ENCODE peak calls at places on chromosomes 4 and X, in seven cellular contexts. B is fibroblast of mammary gland; Q is GM10248; F is LoVo; J is GM12878; Z is aorta; S is stimulated activated CD4-positive, alpha-beta T cell treated with anti-CD3 and anti-CD28 coated beads, Interleukin-15, amount 100 ng/mL, for 24 hours. A is an unnamed sample.
A peak's percentile ranks its signal among the peaks of the same experiment; 100 is the strongest.

GRCh38 chr4:88166608-88167007 is 8.2 kb upstream of the ABCG2 start:
- DNase-seq in B (peak; percentile 30), J (no peak), Q (no peak), Z (no peak), S (no peak), F (no peak), A (no peak)

GRCh38 chr4:112276113-112276512 is 9.6 kb downstream of the TIFA start:
- DNase-seq in F (no peak), J (no peak), Z (no peak), B (no peak), Q (no peak), S (no peak), A (no peak)

GRCh38 chr4:76562161-76562560 is 127.1 kb downstream of the SHROOM3 start:
- DNase-seq in S (no peak), F (no peak), J (no peak), B (peak; percentile 69), Z (no peak), Q (no peak), A (no peak)

GRCh38 chr4:184238072-184238743 is 20.5 kb upstream of the ENPP6 start:
- DNase-seq in F (no peak), Q (no peak), Z (no peak), S (no peak), B (no peak), J (no peak), A (no peak)

GRCh38 chr4:180150818-180151217 is 2092.4 kb upstream of the TENM3 start:
- DNase-seq in B (no peak), F (peak; percentile 4), S (no peak), J (no peak), Z (no peak), Q (no peak), A (no peak)

GRCh38 chr4:146495277-146495676 is 26.5 kb downstream of the SLC10A7 start:
- DNase-seq in S (no peak), B (peak; percentile 58), Q (no peak), F (no peak), J (no peak), Z (no peak), A (no peak)

GRCh38 chr4:128974203-128974602 is 119.1 kb downstream of the SCLT1 start:
- DNase-seq in B (peak; percentile 3), S (no peak), J (no peak), Z (no peak), F (no peak), Q (no peak), A (no peak)

GRCh38 chrX:13293700-13294099 is 26.2 kb downstream of the ATXN3L start:
- DNase-seq in S (no peak), F (peak; percentile 1), Q (no peak), B (no peak), J (no peak), Z (no peak), A (no peak)

GRCh38 chrX:1448793-1449580 is 3.7 kb downstream of the ASMTL start:
- DNase-seq in S (no peak), B (no peak), Q (no peak), F (no peak), Z (peak; percentile 43), J (no peak), A (peak; percentile 23)

GRCh38 chr4:39043697-39044363 is 11.6 kb upstream of the TMEM156 start:
- DNase-seq in Z (no peak), Q (peak; percentile 29), J (peak; percentile 32), B (peak; percentile 33), F (no peak), S (peak; percentile 29), A (no peak)

GRCh38 chrX:30525732-30526131 is 51.8 kb downstream of the TASL start:
- DNase-seq in S (no peak), B (no peak), F (no peak), Z (no peak), J (no peak), Q (no peak), A (no peak)

GRCh38 chrX:150258463-150259430 is 104.4 kb upstream of the MAMLD1 start:
- DNase-seq in Q (no peak), S (no peak), F (no peak), J (no peak), B (peak; percentile 14), Z (no peak), A (no peak)

GRCh38 chr4:119286377-119287002 is 35.4 kb downstream of the FABP2 start:
- DNase-seq in B (peak; percentile 83), Z (no peak), F (peak; percentile 55), J (no peak), S (peak; percentile 36), Q (no peak), A (no peak)

GRCh38 chr4:2927696-2928075 is 35.5 kb downstream of the NOP14 start:
- DNase-seq in Z (peak; percentile 32), J (no peak), Q (no peak), B (no peak), S (no peak), F (no peak), A (peak; percentile 39)

GRCh38 chr4:165873298-165874071 is 448 bp downstream of the TLL1 start:
- DNase-seq in J (no peak), Z (peak; percentile 80), Q (peak; percentile 26), B (peak; percentile 16), F (no peak), S (peak; percentile 8), A (peak; percentile 48)

GRCh38 chr4:159360549-159360948 is 257.7 kb downstream of the RAPGEF2 start:
- DNase-seq in Z (no peak), J (no peak), F (no peak), B (peak; percentile 94), Q (no peak), S (no peak), A (no peak)

GRCh38 chrX:57178605-57179004 is 41.4 kb upstream of the SPIN2A start:
- DNase-seq in Q (no peak), S (no peak), B (no peak), F (no peak), J (no peak), Z (no peak), A (no peak)

GRCh38 chr4:11589676-11590075 is 161.0 kb upstream of the HS3ST1 start:
- DNase-seq in F (no peak), S (no peak), J (no peak), B (no peak), Q (no peak), Z (no peak), A (no peak)

GRCh38 chr4:8125526-8126056 is 33.0 kb downstream of the ABLIM2 start:
- DNase-seq in J (no peak), F (no peak), Q (no peak), S (no peak), Z (no peak), B (no peak), A (no peak)

GRCh38 chrX:39850630-39851152 is 247.1 kb downstream of the BCOR start:
- DNase-seq in Q (no peak), S (peak; percentile 64), B (peak; percentile 62), Z (no peak), J (no peak), F (no peak), A (no peak)

GRCh38 chrX:46260502-46260901 is 284.7 kb downstream of the ZNF674 start:
- DNase-seq in J (no peak), Z (no peak), Q (no peak), S (no peak), B (no peak), F (peak; percentile 72), A (no peak)

GRCh38 chr4:27894951-27895350 is 1034.3 kb downstream of the STIM2 start:
- DNase-seq in J (no peak), F (no peak), Q (no peak), B (no peak), Z (no peak), S (no peak), A (no peak)

GRCh38 chr4:7224001-7224400 is 31.7 kb downstream of the SORCS2 start:
- DNase-seq in S (no peak), F (no peak), J (no peak), Q (no peak), Z (no peak), B (no peak), A (no peak)

GRCh38 chrX:41167888-41168287 is 82.6 kb downstream of the USP9X start:
- DNase-seq in Q (no peak), B (peak; percentile 28), S (no peak), J (no peak), F (no peak), Z (no peak), A (no peak)

GRCh38 chr4:6875431-6875831 is 34.2 kb upstream of the TBC1D14 start:
- DNase-seq in Q (no peak), B (no peak), F (no peak), S (no peak), Z (no peak), J (no peak), A (no peak)

GRCh38 chrX:72002886-72003285 is 92.2 kb downstream of the NHSL2 start:
- DNase-seq in S (no peak), B (peak; percentile 45), Q (no peak), Z (no peak), F (no peak), J (no peak), A (no peak)

GRCh38 chr4:66691101-66691500 is 854.2 kb downstream of the CENPC start:
- DNase-seq in S (no peak), Z (no peak), Q (no peak), B (no peak), F (no peak), J (no peak), A (no peak)

GRCh38 chr4:48686369-48686768 is 93.7 kb downstream of the FRYL start:
- DNase-seq in J (no peak), Q (no peak), F (no peak), S (no peak), B (no peak), Z (no peak), A (no peak)

GRCh38 chr4:74838746-74839370 is 44.5 kb upstream of the BTC start:
- DNase-seq in J (no peak), B (peak; percentile 61), S (no peak), F (no peak), Q (no peak), Z (no peak), A (no peak)

GRCh38 chrX:134148293-134148692 is 88.7 kb upstream of the CCDC160 start:
- DNase-seq in Z (no peak), B (no peak), S (no peak), F (no peak), Q (no peak), J (no peak), A (no peak)

GRCh38 chr4:69056921-69057562 is 39.2 kb upstream of the UGT2B7 start:
- DNase-seq in F (no peak), J (no peak), Z (no peak), Q (no peak), B (no peak), S (no peak), A (no peak)

GRCh38 chrX:101462892-101463291 is 22.4 kb upstream of the ARMCX4 start:
- DNase-seq in J (no peak), Q (peak; percentile 28), F (peak; percentile 4), S (no peak), B (peak; percentile 39), Z (no peak), A (no peak)

GRCh38 chr4:10082047-10082446 is 34.6 kb downstream of the WDR1 start:
- DNase-seq in F (no peak), Q (no peak), Z (no peak), S (no peak), B (no peak), J (no peak), A (no peak)

GRCh38 chr4:158914178-158914577 is 145.4 kb downstream of the FNIP2 start:
- DNase-seq in B (peak; percentile 91), Q (no peak), F (no peak), J (no peak), Z (no peak), S (no peak), A (no peak)

GRCh38 chrX:68677998-68678397 is 30.5 kb downstream of the STARD8 start:
- DNase-seq in Q (no peak), Z (no peak), S (no peak), B (no peak), F (no peak), J (no peak), A (no peak)

GRCh38 chr4:92305878-92306520 is 2.2 kb downstream of the GRID2 start:
- DNase-seq in Q (no peak), F (no peak), S (no peak), Z (peak; percentile 62), B (no peak), J (no peak), A (no peak)